ENCODE peak calls at places on chromosomes 5 and 9, in seven cellular contexts. One of them, this sample, is unnamed. For H3K4me1, the result is how much of the 10 kb centered on the place peaks cover.

GRCh38 chr5:92896722-92897121 is 684.3 kb downstream of the NR2F1-AS1 start:
- DNase-seq in body of pancreas: no peak
- DNase-seq in stomach: no peak
- DNase-seq in psoas muscle: no peak
- DNase-seq in adrenal gland: no peak
- DNase-seq in uterus: no peak
- DNase-seq in A549: no peak
- DNase-seq in this sample: no peak

GRCh38 chr5:165360366-165361142 is 1855.1 kb downstream of the MAT2B start:
- DNase-seq in body of pancreas: no peak
- DNase-seq in stomach: no peak
- DNase-seq in psoas muscle: no peak
- DNase-seq in adrenal gland: no peak
- DNase-seq in uterus: no peak
- DNase-seq in A549: no peak
- DNase-seq in this sample: no peak

GRCh38 chr5:177472460-177473441 is 683 bp downstream of the DBN1 start:
- DNase-seq in body of pancreas: peak
- DNase-seq in stomach: peak
- DNase-seq in psoas muscle: no peak
- DNase-seq in adrenal gland: no peak
- DNase-seq in uterus: no peak
- DNase-seq in A549: no peak
- DNase-seq in this sample: no peak

GRCh38 chr9:111886983-111887718 is 9.5 kb upstream of the UGCG start:
- DNase-seq in body of pancreas: no peak
- DNase-seq in stomach: no peak
- DNase-seq in psoas muscle: no peak
- DNase-seq in adrenal gland: no peak
- DNase-seq in uterus: no peak
- DNase-seq in A549: no peak
- DNase-seq in this sample: no peak

GRCh38 chr9:93968451-93969327 is 13.5 kb upstream of the BARX1 start:
- DNase-seq in body of pancreas: no peak
- DNase-seq in stomach: no peak
- DNase-seq in psoas muscle: no peak
- DNase-seq in adrenal gland: no peak
- DNase-seq in uterus: no peak
- DNase-seq in A549: no peak
- DNase-seq in this sample: no peak

GRCh38 chr9:79408200-79408599 is 163.6 kb upstream of the TLE4 start:
- DNase-seq in body of pancreas: no peak
- DNase-seq in stomach: no peak
- DNase-seq in psoas muscle: no peak
- DNase-seq in adrenal gland: no peak
- DNase-seq in uterus: no peak
- DNase-seq in A549: peak
- DNase-seq in this sample: no peak

GRCh38 chr9:115939065-115939765 is 214.4 kb upstream of the PAPPA start:
- DNase-seq in body of pancreas: no peak
- DNase-seq in stomach: no peak
- DNase-seq in psoas muscle: no peak
- DNase-seq in adrenal gland: no peak
- DNase-seq in uterus: no peak
- DNase-seq in A549: peak
- DNase-seq in this sample: no peak

GRCh38 chr5:74916831-74917710 is 50.9 kb upstream of the FAM169A start:
- DNase-seq in body of pancreas: no peak
- DNase-seq in stomach: peak
- DNase-seq in psoas muscle: no peak
- DNase-seq in adrenal gland: no peak
- DNase-seq in uterus: no peak
- DNase-seq in A549: peak
- DNase-seq in this sample: no peak

GRCh38 chr9:116286287-116286686 is 132.7 kb downstream of the PAPPA start:
- DNase-seq in body of pancreas: no peak
- DNase-seq in stomach: no peak
- DNase-seq in psoas muscle: no peak
- DNase-seq in adrenal gland: no peak
- DNase-seq in uterus: no peak
- DNase-seq in A549: no peak
- DNase-seq in this sample: no peak

GRCh38 chr9:130327781-130328348 is 62.3 kb downstream of the HMCN2 start:
- DNase-seq in body of pancreas: peak
- DNase-seq in stomach: no peak
- DNase-seq in psoas muscle: peak
- DNase-seq in adrenal gland: no peak
- DNase-seq in uterus: peak
- DNase-seq in A549: no peak
- DNase-seq in this sample: no peak

GRCh38 chr5:128538249-128539037 is 398 bp upstream of the FBN2 start:
- DNase-seq in body of pancreas: no peak
- DNase-seq in stomach: no peak
- DNase-seq in psoas muscle: peak
- DNase-seq in adrenal gland: peak
- DNase-seq in uterus: peak
- DNase-seq in A549: peak
- DNase-seq in this sample: no peak

GRCh38 chr9:113493080-113493615 is 29.6 kb downstream of the RGS3 start:
- DNase-seq in body of pancreas: no peak
- DNase-seq in stomach: no peak
- DNase-seq in psoas muscle: no peak
- DNase-seq in adrenal gland: no peak
- DNase-seq in uterus: no peak
- DNase-seq in A549: no peak
- DNase-seq in this sample: no peak

GRCh38 chr5:136028782-136029742 is at the start of gene TGFBI:
- DNase-seq in body of pancreas: peak
- DNase-seq in stomach: peak
- DNase-seq in psoas muscle: peak
- DNase-seq in adrenal gland: peak
- DNase-seq in uterus: peak
- DNase-seq in A549: peak
- DNase-seq in this sample: no peak

GRCh38 chr9:114446036-114446435 is 58.3 kb upstream of the AKNA start:
- DNase-seq in body of pancreas: no peak
- DNase-seq in stomach: no peak
- DNase-seq in psoas muscle: no peak
- DNase-seq in adrenal gland: no peak
- DNase-seq in uterus: no peak
- DNase-seq in A549: no peak
- DNase-seq in this sample: no peak

GRCh38 chr9:120735415-120736126 is 21.3 kb upstream of the MEGF9 start:
- DNase-seq in body of pancreas: peak
- DNase-seq in stomach: peak
- DNase-seq in psoas muscle: peak
- DNase-seq in adrenal gland: no peak
- DNase-seq in uterus: no peak
- DNase-seq in A549: peak
- DNase-seq in this sample: no peak

GRCh38 chr5:78597858-78598415 is 50.6 kb downstream of the LHFPL2 start:
- DNase-seq in body of pancreas: no peak
- DNase-seq in stomach: no peak
- DNase-seq in psoas muscle: no peak
- DNase-seq in adrenal gland: no peak
- DNase-seq in uterus: no peak
- DNase-seq in A549: no peak
- DNase-seq in this sample: no peak

GRCh38 chr9:131670247-131670681 is 69.6 kb downstream of the RAPGEF1 start:
- DNase-seq in body of pancreas: no peak
- DNase-seq in stomach: no peak
- DNase-seq in psoas muscle: peak
- DNase-seq in adrenal gland: peak
- DNase-seq in uterus: peak
- DNase-seq in A549: no peak
- DNase-seq in this sample: no peak

GRCh38 chr5:149452007-149452664 is 73.0 kb upstream of the IL17B start:
- DNase-seq in body of pancreas: peak
- DNase-seq in stomach: peak
- DNase-seq in psoas muscle: no peak
- DNase-seq in adrenal gland: peak
- DNase-seq in uterus: peak
- DNase-seq in A549: no peak
- DNase-seq in this sample: no peak

GRCh38 chr5:69257577-69257976 is 22.9 kb downstream of the CDK7 start:
- DNase-seq in body of pancreas: no peak
- DNase-seq in stomach: no peak
- DNase-seq in psoas muscle: no peak
- DNase-seq in adrenal gland: no peak
- DNase-seq in uterus: no peak
- DNase-seq in A549: no peak
- DNase-seq in this sample: no peak

GRCh38 chr9:97921959-97922905 is at the start of gene TRMO:
- DNase-seq in body of pancreas: peak
- DNase-seq in stomach: peak
- DNase-seq in psoas muscle: peak
- DNase-seq in adrenal gland: peak
- DNase-seq in uterus: peak
- DNase-seq in A549: peak
- DNase-seq in this sample: peak

GRCh38 chr5:10633271-10634049 is 69.6 kb downstream of the ANKRD33B start:
- DNase-seq in body of pancreas: no peak
- DNase-seq in stomach: no peak
- DNase-seq in psoas muscle: no peak
- DNase-seq in adrenal gland: no peak
- DNase-seq in uterus: no peak
- DNase-seq in A549: no peak
- DNase-seq in this sample: no peak

GRCh38 chr9:122445155-122445749 is 32.5 kb downstream of the OR1J1 start:
- DNase-seq in body of pancreas: no peak
- DNase-seq in stomach: no peak
- DNase-seq in psoas muscle: no peak
- DNase-seq in adrenal gland: no peak
- DNase-seq in uterus: no peak
- DNase-seq in A549: no peak
- DNase-seq in this sample: no peak

GRCh38 chr9:36632892-36633291 is 60.2 kb downstream of the MELK start:
- DNase-seq in body of pancreas: no peak
- DNase-seq in stomach: no peak
- DNase-seq in psoas muscle: no peak
- DNase-seq in adrenal gland: no peak
- DNase-seq in uterus: no peak
- DNase-seq in A549: peak
- DNase-seq in this sample: no peak

DNA sequence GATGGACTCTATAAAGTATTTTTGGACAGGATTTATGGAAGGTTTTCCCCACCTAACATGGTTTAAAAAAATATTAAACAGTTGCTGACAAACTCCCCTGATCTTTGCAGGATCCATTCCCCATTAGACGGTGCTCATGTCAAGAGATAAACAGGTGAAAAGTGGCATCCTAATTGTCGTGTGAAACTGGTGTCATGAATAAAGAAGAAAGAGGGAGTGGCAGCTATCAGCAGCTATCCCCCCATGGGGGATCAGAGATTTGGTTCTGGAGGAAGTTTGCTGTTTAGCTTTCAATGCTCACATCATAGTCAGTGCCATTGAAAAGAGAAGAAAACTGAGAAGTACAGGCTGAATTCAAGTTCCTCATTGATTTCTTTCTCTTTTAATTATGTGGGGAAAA is 329.3 kb upstream of the BRINP1 start:
- DNase-seq in body of pancreas: no peak
- DNase-seq in stomach: no peak
- DNase-seq in psoas muscle: no peak
- DNase-seq in adrenal gland: no peak
- DNase-seq in uterus: no peak
- DNase-seq in A549: no peak
- DNase-seq in this sample: no peak
- H3K27ac ChIP-seq in body of pancreas: no peak
- H3K27ac ChIP-seq in stomach: no peak
- H3K27ac ChIP-seq in psoas muscle: no peak
- H3K27ac ChIP-seq in adrenal gland: no peak
- H3K27ac ChIP-seq in uterus: no peak
- H3K27ac ChIP-seq in A549: no peak
- H3K27ac ChIP-seq in this sample: no peak

GRCh38 chr9:133672503-133673259 is 36.5 kb downstream of the DBH start:
- DNase-seq in body of pancreas: no peak
- DNase-seq in stomach: no peak
- DNase-seq in psoas muscle: no peak
- DNase-seq in adrenal gland: no peak
- DNase-seq in uterus: no peak
- DNase-seq in A549: no peak
- DNase-seq in this sample: no peak
- H3K4me3 ChIP-seq in body of pancreas: no peak
- H3K4me3 ChIP-seq in stomach: no peak
- H3K4me3 ChIP-seq in psoas muscle: no peak
- H3K4me3 ChIP-seq in adrenal gland: no peak
- H3K4me3 ChIP-seq in uterus: no peak
- H3K4me3 ChIP-seq in A549: no peak
- H3K4me3 ChIP-seq in this sample: no peak

DNA sequence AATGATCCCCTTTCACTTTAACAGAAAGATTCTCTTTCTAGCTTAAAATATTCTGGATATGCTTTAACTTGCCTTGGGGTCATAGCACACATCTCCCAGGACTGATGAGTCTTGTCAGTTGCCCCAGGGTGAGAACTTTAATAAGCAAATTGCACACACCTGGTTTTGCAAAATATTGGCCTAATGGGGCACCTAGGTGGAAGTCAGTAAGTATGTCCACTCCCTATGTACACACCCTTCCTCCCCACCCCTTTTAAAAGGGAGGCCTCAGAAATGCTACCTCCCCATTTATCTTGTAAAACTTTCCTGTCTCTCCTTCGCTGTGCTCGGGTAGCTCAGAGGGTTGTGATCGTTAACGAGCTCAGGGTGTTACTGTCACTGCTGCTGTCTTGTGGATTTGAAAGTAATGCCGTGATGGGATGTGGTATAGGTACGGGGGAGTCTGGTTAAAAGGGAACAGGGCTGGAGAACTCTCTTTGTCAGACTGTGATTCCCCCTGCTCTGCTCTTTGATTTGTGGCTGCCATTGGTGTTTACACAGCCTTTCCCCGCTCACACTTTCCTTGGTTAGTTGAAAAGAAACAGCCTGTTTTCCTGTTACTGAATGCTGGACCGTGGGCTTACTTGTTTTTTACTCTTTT is 26.1 kb downstream of the ZNF462 start:
- DNase-seq in body of pancreas: no peak
- DNase-seq in stomach: no peak
- DNase-seq in psoas muscle: no peak
- DNase-seq in adrenal gland: no peak
- DNase-seq in uterus: no peak
- DNase-seq in A549: no peak
- DNase-seq in this sample: no peak
- H3K4me1 ChIP-seq in body of pancreas: under half
- H3K4me1 ChIP-seq in stomach: under half
- H3K4me1 ChIP-seq in psoas muscle: half or more
- H3K4me1 ChIP-seq in adrenal gland: under half
- H3K4me1 ChIP-seq in uterus: under half
- H3K4me1 ChIP-seq in A549: half or more
- H3K4me1 ChIP-seq in this sample: under half

GRCh38 chr5:151068571-151069197 is 12.2 kb downstream of the TNIP1 start:
- DNase-seq in body of pancreas: no peak
- DNase-seq in stomach: no peak
- DNase-seq in psoas muscle: peak
- DNase-seq in adrenal gland: peak
- DNase-seq in uterus: no peak
- DNase-seq in A549: no peak
- DNase-seq in this sample: no peak
- H3K27ac ChIP-seq in body of pancreas: peak
- H3K27ac ChIP-seq in stomach: peak
- H3K27ac ChIP-seq in psoas muscle: peak
- H3K27ac ChIP-seq in adrenal gland: no peak
- H3K27ac ChIP-seq in uterus: peak
- H3K27ac ChIP-seq in A549: peak
- H3K27ac ChIP-seq in this sample: peak

This sample was measured in naive thymus-derived CD4-positive, alpha-beta T cell.